ENCODE peak calls at places on chromosomes 3 and 15, in six cellular contexts. K, W, V, A, U and D are unnamed samples.

GRCh38 chr3:12658593-12659058 is 5.3 kb downstream of the RAF1 start:
- DNase-seq in K (no peak), A (no peak), U (no peak), V (peak), W (no peak), D (no peak)

GRCh38 chr3:55486857-55487375 is at the start of gene WNT5A:
- DNase-seq in U (peak), A (peak), K (no peak), V (peak), W (peak), D (peak)

GRCh38 chr15:101269479-101270223 is 7.6 kb downstream of the SELENOS start:
- DNase-seq in K (no peak), W (no peak), V (peak), A (no peak), U (no peak), D (no peak)

GRCh38 chr3:81554348-81554747 is 207.1 kb downstream of the GBE1 start:
- DNase-seq in U (no peak), A (no peak), K (peak), W (no peak), V (peak), D (no peak)

GRCh38 chr15:71252036-71252898 is 137.0 kb downstream of the THSD4 start:
- DNase-seq in W (peak), K (no peak), A (no peak), V (peak), U (peak), D (no peak)

GRCh38 chr3:38627956-38628355 is 21.5 kb downstream of the SCN5A start:
- DNase-seq in W (peak), V (peak), K (no peak), A (no peak), U (no peak), D (peak)

GRCh38 chr3:172836390-172836997 is 86.0 kb downstream of the ECT2 start:
- DNase-seq in K (peak), U (no peak), A (peak), V (peak), W (peak), D (peak)

GRCh38 chr3:58079773-58080172 is 71.6 kb downstream of the FLNB start:
- DNase-seq in U (no peak), W (no peak), V (no peak), A (no peak), K (no peak), D (no peak)

GRCh38 chr3:20575153-20575552 is 389.1 kb upstream of the SGO1 start:
- DNase-seq in K (no peak), V (peak), A (no peak), U (no peak), W (no peak), D (no peak)

GRCh38 chr3:175374705-175375104 is 515.6 kb downstream of the NAALADL2 start:
- DNase-seq in V (no peak), W (no peak), U (no peak), K (no peak), A (no peak), D (no peak)

GRCh38 chr3:12752111-12752510 is 6.9 kb downstream of the TMEM40 start:
- DNase-seq in U (no peak), V (peak), K (no peak), W (no peak), A (no peak), D (no peak)

GRCh38 chr15:96322401-96323249 is 7.9 kb upstream of the NR2F2 start:
- DNase-seq in A (no peak), K (no peak), V (peak), W (no peak), U (peak), D (no peak)

GRCh38 chr3:122078235-122078935 is 23.2 kb downstream of the CD86 start:
- DNase-seq in V (no peak), U (no peak), K (no peak), W (no peak), A (no peak), D (no peak)

GRCh38 chr3:185680216-185680615 is 94.1 kb downstream of the SENP2 start:
- DNase-seq in V (no peak), U (no peak), A (no peak), K (no peak), W (no peak), D (no peak)

GRCh38 chr15:23686466-23687142 is 501 bp downstream of the NDN start:
- DNase-seq in U (no peak), K (no peak), A (no peak), V (peak), W (no peak), D (peak)

GRCh38 chr15:89165677-89166076 is 55.7 kb downstream of the RLBP1 start:
- DNase-seq in U (no peak), K (no peak), A (no peak), W (no peak), V (no peak), D (no peak)

GRCh38 chr3:39226106-39226741 is 33.8 kb upstream of the XIRP1 start:
- DNase-seq in K (no peak), W (no peak), A (no peak), U (no peak), V (no peak), D (no peak)

GRCh38 chr3:79040701-79041100 is 727.1 kb downstream of the ROBO1 start:
- DNase-seq in U (no peak), W (no peak), K (no peak), A (no peak), V (peak), D (no peak)

GRCh38 chr15:57772223-57772957 is 65.9 kb downstream of the POLR2M start:
- DNase-seq in W (no peak), K (no peak), A (no peak), U (no peak), V (peak), D (no peak)

GRCh38 chr3:168981396-168981795 is 682.1 kb downstream of the MECOM start:
- DNase-seq in A (no peak), U (no peak), K (no peak), W (no peak), V (peak), D (no peak)

GRCh38 chr3:62109534-62109933 is 263.8 kb downstream of the FEZF2 start:
- DNase-seq in A (no peak), K (no peak), V (peak), U (no peak), W (no peak), D (no peak)

GRCh38 chr15:33398555-33398954 is 87.8 kb downstream of the RYR3 start:
- DNase-seq in A (no peak), U (no peak), W (no peak), K (no peak), V (no peak), D (no peak)

GRCh38 chr3:186057594-186057993 is 51.3 kb downstream of the ETV5 start:
- DNase-seq in V (peak), K (no peak), W (no peak), A (no peak), U (no peak), D (no peak)

GRCh38 chr3:78430741-78431140 is 1337.1 kb downstream of the ROBO1 start:
- DNase-seq in U (no peak), V (peak), W (no peak), K (no peak), A (no peak), D (no peak)

GRCh38 chr3:134852893-134853351 is 57.9 kb downstream of the EPHB1 start:
- DNase-seq in U (no peak), W (no peak), V (no peak), K (peak), A (peak), D (no peak)

GRCh38 chr15:39118510-39118909 is 462.4 kb upstream of the THBS1 start:
- DNase-seq in U (no peak), V (peak), K (no peak), A (no peak), W (no peak), D (no peak)

GRCh38 chr3:106348142-106348690 is 479.4 kb upstream of the CBLB start:
- DNase-seq in W (no peak), A (no peak), U (no peak), K (no peak), V (no peak), D (no peak)

GRCh38 chr3:30357897-30358296 is 248.5 kb upstream of the TGFBR2 start:
- DNase-seq in K (no peak), V (no peak), A (no peak), W (no peak), U (no peak), D (no peak)

GRCh38 chr15:62483817-62484216 is 318.7 kb upstream of the C2CD4B start:
- DNase-seq in W (peak), K (no peak), V (peak), U (no peak), A (peak), D (no peak)

GRCh38 chr3:139564290-139564861 is 24.8 kb upstream of the RBP1 start:
- DNase-seq in A (no peak), V (no peak), U (no peak), K (no peak), W (peak), D (peak)

GRCh38 chr3:126556637-126557414 is 1.9 kb downstream of the C3orf22 start:
- DNase-seq in K (no peak), A (peak), U (peak), W (no peak), V (no peak), D (peak)

GRCh38 chr3:901953-902778 is 190.7 kb upstream of the CNTN6 start:
- DNase-seq in W (peak), U (no peak), K (no peak), V (peak), A (no peak), D (no peak)
- TF ChIP-seq CTCF in W (peak), U (no peak), K (peak), V (peak), A (peak), D (no peak)

DNA sequence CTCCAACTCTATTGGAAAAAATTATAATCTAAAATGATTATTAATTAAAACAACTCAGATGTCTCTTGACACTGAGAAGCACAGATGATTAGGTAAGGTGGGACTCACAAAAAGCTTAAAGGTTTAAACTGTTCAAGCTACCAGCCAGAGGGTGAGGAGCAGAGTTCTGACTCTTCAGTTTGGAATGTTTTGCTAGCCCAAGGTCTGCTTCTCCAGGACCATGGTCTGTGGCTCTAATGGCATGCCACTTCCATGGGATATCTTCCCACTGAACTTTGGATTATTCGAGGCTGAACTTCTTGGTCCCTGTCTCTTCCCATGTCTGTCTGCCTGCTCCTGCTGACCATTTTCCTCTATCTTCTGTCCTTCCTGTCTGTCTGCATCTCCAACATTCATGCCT is 49.2 kb downstream of the CACNA2D3 start:
- DNase-seq in U (no peak), A (no peak), V (no peak), W (no peak), K (no peak), D (no peak)
- H3K4me3 ChIP-seq in U (no peak), A (no peak), V (no peak), W (no peak), K (no peak), D (no peak)

GRCh38 chr3:57064615-57065014 is 4.2 kb downstream of the SPATA12 start:
- DNase-seq in V (no peak), U (no peak), A (no peak), W (no peak), K (no peak), D (no peak)

GRCh38 chr3:57066471-57066870 is 6.0 kb downstream of the SPATA12 start:
- DNase-seq in V (no peak), A (no peak), W (no peak), U (no peak), K (no peak), D (no peak)

GRCh38 chr3:57063027-57063426 is 2.6 kb downstream of the SPATA12 start:
- DNase-seq in U (no peak), V (no peak), W (no peak), A (no peak), K (no peak), D (no peak)

GRCh38 chr3:57068437-57069089 is 8.1 kb downstream of the SPATA12 start:
- DNase-seq in U (peak), W (no peak), V (peak), K (peak), A (peak), D (no peak)

GRCh38 chr3:57065588-57065987 is 5.1 kb downstream of the SPATA12 start:
- DNase-seq in V (no peak), U (no peak), K (no peak), W (no peak), A (no peak), D (no peak)
- TF ChIP-seq CTCF in V (no peak), U (no peak), K (no peak), W (no peak), A (no peak), D (no peak)

GRCh38 chr3:4493008-4493930 is at the start of gene ITPR1:
- DNase-seq in A (peak), W (peak), V (peak), U (peak), K (peak), D (peak)

GRCh38 chr3:4493931-4494806 is 1.0 kb downstream of the ITPR1 start:
- DNase-seq in W (peak), K (no peak), V (peak), A (peak), U (peak), D (no peak)

GRCh38 chr3:4497005-4497692 is 4.0 kb downstream of the ITPR1 start:
- DNase-seq in A (no peak), K (no peak), V (no peak), U (no peak), W (no peak), D (no peak)

GRCh38 chr3:4495294-4496110 is 2.4 kb downstream of the ITPR1 start:
- DNase-seq in U (no peak), V (no peak), A (no peak), W (no peak), K (no peak), D (no peak)

DNA sequence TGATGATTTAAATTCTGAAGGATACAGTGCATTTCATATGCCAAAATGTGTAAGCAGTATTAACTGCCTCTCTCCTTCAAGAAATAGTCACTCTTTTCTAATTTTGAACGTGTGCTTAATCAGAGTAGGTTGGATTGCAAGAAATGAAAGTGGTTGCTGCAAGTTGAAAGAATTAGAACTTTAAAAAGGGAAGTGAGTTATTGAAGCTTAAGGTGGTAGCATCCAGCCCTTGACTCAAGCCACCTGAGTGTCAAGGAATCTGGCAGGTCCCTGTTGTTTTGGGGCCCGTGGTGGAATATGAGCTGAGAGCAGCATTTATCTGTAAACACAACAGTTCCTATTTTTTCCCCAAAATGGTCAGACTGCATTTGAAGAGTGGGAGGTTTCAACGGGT is 1.7 kb downstream of the ITPR1 start:
- DNase-seq in K (no peak), W (no peak), V (no peak), A (no peak), U (no peak), D (no peak)
- H3K4me3 ChIP-seq in K (peak), W (peak), V (peak), A (peak), U (peak), D (no peak)

DNA sequence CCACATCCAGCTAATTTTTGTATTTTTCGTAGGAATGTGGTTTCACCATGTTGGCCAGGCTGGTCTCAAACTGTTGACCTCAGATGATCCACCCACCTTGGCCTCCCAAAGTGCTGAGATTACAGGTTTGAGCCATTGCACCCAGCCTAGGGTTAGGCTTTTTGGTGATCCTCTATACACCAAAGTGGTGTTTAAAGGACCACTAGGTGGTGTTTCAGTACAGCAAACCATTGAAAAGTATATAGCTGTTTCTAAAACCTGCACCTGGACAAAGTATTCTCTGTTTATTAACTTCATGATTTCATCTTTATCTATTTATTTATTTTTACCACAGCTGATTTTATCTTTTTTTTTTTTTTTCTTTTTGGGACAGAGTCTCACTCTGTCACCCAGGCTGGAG is 68.4 kb downstream of the MINDY2 start:
- DNase-seq in K (no peak), V (no peak), A (no peak), U (no peak), W (no peak), D (no peak)
- TF ChIP-seq CTCF in K (peak), V (peak), A (no peak), U (no peak), W (peak), D (peak)

GRCh38 chr15:74844319-74845207 is 1.6 kb upstream of the ULK3 start:
- DNase-seq in K (no peak), U (no peak), V (no peak), A (no peak), W (peak), D (peak)

GRCh38 chr15:74843891-74844299 is 939 bp upstream of the ULK3 start:
- DNase-seq in K (no peak), A (no peak), U (peak), W (peak), V (no peak), D (peak)

GRCh38 chr15:74841761-74842385 is 1.1 kb downstream of the ULK3 start:
- DNase-seq in U (no peak), V (no peak), K (no peak), A (peak), W (no peak), D (no peak)

GRCh38 chr15:74842581-74843444 is at the start of gene ULK3:
- DNase-seq in U (peak), A (peak), V (peak), W (peak), K (peak), D (peak)

DNA sequence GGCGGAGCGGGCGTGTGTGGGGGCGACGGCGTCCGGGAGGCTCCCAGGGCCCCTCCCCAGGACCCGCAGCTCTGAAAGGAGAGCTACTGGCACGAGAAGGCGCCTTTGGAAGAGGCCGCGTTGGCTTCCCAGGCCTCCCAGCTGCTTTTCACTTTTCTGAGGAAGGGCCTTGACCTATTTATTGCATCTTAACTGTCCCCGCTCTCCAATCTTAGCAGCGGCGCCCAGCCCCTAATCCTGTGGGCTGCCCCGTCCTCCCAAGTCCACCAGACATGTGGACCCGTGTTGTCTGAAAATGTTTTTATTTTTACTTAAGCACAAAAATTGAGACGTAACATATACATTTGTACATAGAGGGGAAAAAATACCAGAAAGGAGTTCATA is 481 bp upstream of the ULK3 start:
- DNase-seq in W (no peak), U (no peak), A (no peak), V (no peak), K (no peak), D (no peak)
- H3K4me3 ChIP-seq in W (peak), U (peak), A (peak), V (peak), K (peak), D (peak)